ENCODE peak calls at places on chromosomes 6 and 20, in ten cellular contexts. Q is left ventricle myocardium inferior; O is NCI-H524; H is T-helper 2 cell; I is WTC11; P is G401; D is A549; K is HT1080; Z is brain microvascular endothelial cell; C is activated naive CD8-positive, alpha-beta T cell treated with anti-CD3 and anti-CD28 coated beads, Interleukin-2, amount 50 U/mL, for 24 hours. V is an unnamed sample.

GRCh38 chr6:21946298-21946783 is 350.5 kb downstream of the PRL start:
- DNase-seq in K (peak), D (no peak), C (no peak), P (no peak), H (no peak), O (no peak), Z (peak), Q (no peak), I (no peak), V (no peak)

GRCh38 chr6:167103041-167103816 is 19.7 kb upstream of the CCR6 start:
- DNase-seq in D (no peak), C (no peak), Q (no peak), Z (no peak), H (no peak), O (no peak), I (no peak), P (no peak), K (no peak), V (no peak)

GRCh38 chr6:78700997-78701396 is 166.4 kb upstream of the IRAK1BP1 start:
- DNase-seq in H (no peak), Z (peak), Q (no peak), C (no peak), D (no peak), O (no peak), K (peak), I (no peak), P (no peak), V (no peak)

GRCh38 chr20:841568-842546 is 8.3 kb downstream of the FAM110A start:
- DNase-seq in O (no peak), P (no peak), I (peak), H (no peak), D (no peak), K (no peak), Z (no peak), C (no peak), Q (no peak), V (no peak)

GRCh38 chr6:2978923-2979322 is 7.6 kb upstream of the SERPINB6 start:
- DNase-seq in I (no peak), C (no peak), K (no peak), Q (no peak), O (no peak), Z (no peak), H (no peak), D (no peak), P (no peak), V (no peak)

GRCh38 chr6:147141690-147142308 is 62.4 kb upstream of the STXBP5 start:
- DNase-seq in H (no peak), I (no peak), O (no peak), Z (peak), Q (no peak), C (no peak), P (no peak), D (no peak), K (peak), V (no peak)

GRCh38 chr6:157273756-157274088 is 49.6 kb downstream of the TMEM242 start:
- DNase-seq in I (peak), H (peak), Q (peak), P (no peak), C (peak), O (no peak), K (peak), D (peak), Z (peak), V (peak)

GRCh38 chr6:53302678-53303360 is 45.9 kb downstream of the ELOVL5 start:
- DNase-seq in P (no peak), K (peak), O (no peak), D (no peak), Q (no peak), Z (peak), C (no peak), H (no peak), I (no peak), V (no peak)

GRCh38 chr20:62711703-62712101 is 3.1 kb downstream of the NTSR1 start:
- DNase-seq in K (no peak), I (no peak), C (no peak), Q (no peak), D (no peak), O (peak), H (no peak), Z (no peak), P (peak), V (no peak)

GRCh38 chr6:16127471-16127870 is 1.4 kb upstream of the MYLIP start:
- DNase-seq in C (no peak), P (no peak), D (no peak), Q (no peak), I (no peak), Z (no peak), H (no peak), O (no peak), K (no peak), V (no peak)

GRCh38 chr6:169746556-169746955 is 4.8 kb downstream of the DYNLT2 start:
- DNase-seq in I (no peak), Z (no peak), K (no peak), C (no peak), P (no peak), H (no peak), D (no peak), O (no peak), Q (no peak), V (no peak)

GRCh38 chr20:57270204-57270937 is 3.9 kb upstream of the BMP7 start:
- DNase-seq in I (no peak), K (no peak), C (no peak), P (no peak), Q (no peak), D (no peak), Z (no peak), H (no peak), O (no peak), V (no peak)

GRCh38 chr6:54048782-54049181 is 62.5 kb upstream of the MLIP start:
- DNase-seq in Q (no peak), K (no peak), O (no peak), Z (no peak), I (no peak), C (no peak), D (no peak), P (no peak), H (no peak), V (no peak)

GRCh38 chr6:152293404-152293803 is 343.8 kb downstream of the SYNE1 start:
- DNase-seq in P (peak), K (no peak), Q (peak), H (no peak), D (no peak), Z (no peak), C (no peak), O (peak), I (no peak), V (peak)

GRCh38 chr6:62328607-62329006 is 42.6 kb upstream of the KHDRBS2 start:
- DNase-seq in H (no peak), C (no peak), Z (no peak), D (no peak), P (no peak), I (no peak), K (no peak), Q (no peak), O (no peak), V (no peak)

GRCh38 chr6:53673138-53673801 is 7.7 kb upstream of the KLHL31 start:
- DNase-seq in I (no peak), H (no peak), O (no peak), C (no peak), P (no peak), K (peak), Q (no peak), Z (peak), D (peak), V (no peak)

GRCh38 chr20:23415958-23416583 is 5.2 kb downstream of the NAPB start:
- DNase-seq in Q (no peak), H (no peak), O (no peak), C (no peak), I (no peak), P (no peak), D (no peak), Z (no peak), K (no peak), V (no peak)

GRCh38 chr6:130670142-130670541 is 157.1 kb upstream of the SMLR1 start:
- DNase-seq in Z (no peak), O (peak), H (no peak), P (no peak), I (no peak), D (no peak), K (no peak), Q (no peak), C (no peak), V (no peak)

GRCh38 chr6:85585741-85586140 is 7.9 kb downstream of the SNX14 start:
- DNase-seq in O (no peak), P (no peak), I (no peak), H (no peak), Z (no peak), K (no peak), D (no peak), C (no peak), Q (no peak), V (no peak)

GRCh38 chr6:20948531-20948930 is 414.3 kb downstream of the CDKAL1 start:
- DNase-seq in C (no peak), P (no peak), O (peak), K (no peak), I (no peak), D (no peak), Z (no peak), H (no peak), Q (no peak), V (no peak)

GRCh38 chr6:137155830-137156229 is 17.6 kb downstream of the IL22RA2 start:
- DNase-seq in I (no peak), K (peak), Z (peak), O (no peak), H (no peak), P (no peak), D (no peak), Q (no peak), C (peak), V (no peak)

GRCh38 chr6:18289283-18289682 is 25.0 kb upstream of the DEK start:
- DNase-seq in D (no peak), P (no peak), I (no peak), Q (no peak), K (no peak), Z (no peak), H (no peak), C (no peak), O (no peak), V (no peak)

GRCh38 chr20:57760698-57761412 is 51.0 kb upstream of the PMEPA1 start:
- DNase-seq in H (no peak), Z (no peak), I (no peak), C (no peak), O (no peak), K (no peak), D (no peak), P (no peak), Q (no peak), V (no peak)

GRCh38 chr6:22349528-22349927 is 52.7 kb upstream of the PRL start:
- DNase-seq in D (no peak), Q (no peak), H (no peak), C (no peak), I (no peak), P (no peak), Z (no peak), K (no peak), O (no peak), V (no peak)

GRCh38 chr6:75210885-75211739 is 5.3 kb upstream of the COL12A1 start:
- DNase-seq in Z (peak), D (no peak), K (no peak), H (peak), P (peak), Q (no peak), I (no peak), O (peak), C (peak), V (no peak)

GRCh38 chr6:123417411-123417810 is 219.3 kb downstream of the TRDN start:
- DNase-seq in I (no peak), H (no peak), Z (no peak), P (no peak), C (no peak), Q (no peak), O (no peak), K (no peak), D (no peak), V (no peak)

V was measured in Right ventricle myocardium superior.